ENCODE peak calls at places on chromosomes 7 and 10, in four cellular contexts. I is cardiac muscle cell, N is fibroblast of pulmonary artery, E is fibroblast of lung. T is an unnamed sample.

GRCh38 chr10:61939575-61940301 is 38.2 kb downstream of the ARID5B start:
- DNase-seq in N (peak), I (peak), E (peak), T (no peak)

GRCh38 chr10:61842755-61843497 is 58.6 kb upstream of the ARID5B start:
- DNase-seq in E (peak), N (peak), I (peak), T (no peak)

GRCh38 chr10:26214004-26214403 is 2.6 kb upstream of the GAD2 start:
- DNase-seq in I (no peak), N (no peak), E (no peak), T (no peak)

GRCh38 chr7:14521183-14521582 is 381.4 kb downstream of the DGKB start:
- DNase-seq in N (no peak), E (no peak), I (peak), T (no peak)

GRCh38 chr7:36871863-36872262 is 147.6 kb upstream of the AOAH start:
- DNase-seq in E (no peak), I (no peak), N (no peak), T (no peak)

GRCh38 chr10:102540023-102540422 is 36.3 kb downstream of the SUFU start:
- DNase-seq in E (no peak), I (peak), N (peak), T (peak)

GRCh38 chr7:47008461-47008860 is 573.5 kb downstream of the TNS3 start:
- DNase-seq in N (no peak), I (no peak), E (peak), T (no peak)

GRCh38 chr10:9012312-9012711 is 957.8 kb downstream of the GATA3 start:
- DNase-seq in N (peak), E (peak), I (peak), T (no peak)

GRCh38 chr7:150468241-150468640 is 17.8 kb downstream of the GIMAP8 start:
- DNase-seq in I (no peak), E (no peak), N (no peak), T (no peak)

GRCh38 chr10:43235070-43235900 is 31.6 kb downstream of the RASGEF1A start:
- DNase-seq in E (no peak), N (no peak), I (no peak), T (no peak)

GRCh38 chr7:117995850-117996650 is 122.8 kb upstream of the CTTNBP2 start:
- DNase-seq in N (no peak), I (no peak), E (peak), T (no peak)

GRCh38 chr7:119959811-119960210 is 313.2 kb upstream of the KCND2 start:
- DNase-seq in I (peak), N (peak), E (peak), T (no peak)

GRCh38 chr10:43160067-43160918 is 22.0 kb downstream of the CSGALNACT2 start:
- DNase-seq in E (peak), N (peak), I (peak), T (no peak)

GRCh38 chr10:71426058-71426605 is 29.4 kb downstream of the CDH23 start:
- DNase-seq in I (no peak), N (no peak), E (no peak), T (no peak)

GRCh38 chr7:41942468-41943097 is 239.7 kb upstream of the INHBA start:
- DNase-seq in N (peak), I (peak), E (peak), T (no peak)

GRCh38 chr7:41938371-41938770 is 235.5 kb upstream of the INHBA start:
- DNase-seq in I (no peak), E (no peak), N (no peak), T (no peak)

GRCh38 chr7:41940760-41941343 is 238.0 kb upstream of the INHBA start:
- DNase-seq in N (peak), I (peak), E (peak), T (no peak)

GRCh38 chr7:41943098-41943577 is 240.2 kb upstream of the INHBA start:
- DNase-seq in I (peak), E (peak), N (peak), T (no peak)
- H3K4me3 ChIP-seq in I (no peak), E (peak), N (peak), T (no peak)

DNA sequence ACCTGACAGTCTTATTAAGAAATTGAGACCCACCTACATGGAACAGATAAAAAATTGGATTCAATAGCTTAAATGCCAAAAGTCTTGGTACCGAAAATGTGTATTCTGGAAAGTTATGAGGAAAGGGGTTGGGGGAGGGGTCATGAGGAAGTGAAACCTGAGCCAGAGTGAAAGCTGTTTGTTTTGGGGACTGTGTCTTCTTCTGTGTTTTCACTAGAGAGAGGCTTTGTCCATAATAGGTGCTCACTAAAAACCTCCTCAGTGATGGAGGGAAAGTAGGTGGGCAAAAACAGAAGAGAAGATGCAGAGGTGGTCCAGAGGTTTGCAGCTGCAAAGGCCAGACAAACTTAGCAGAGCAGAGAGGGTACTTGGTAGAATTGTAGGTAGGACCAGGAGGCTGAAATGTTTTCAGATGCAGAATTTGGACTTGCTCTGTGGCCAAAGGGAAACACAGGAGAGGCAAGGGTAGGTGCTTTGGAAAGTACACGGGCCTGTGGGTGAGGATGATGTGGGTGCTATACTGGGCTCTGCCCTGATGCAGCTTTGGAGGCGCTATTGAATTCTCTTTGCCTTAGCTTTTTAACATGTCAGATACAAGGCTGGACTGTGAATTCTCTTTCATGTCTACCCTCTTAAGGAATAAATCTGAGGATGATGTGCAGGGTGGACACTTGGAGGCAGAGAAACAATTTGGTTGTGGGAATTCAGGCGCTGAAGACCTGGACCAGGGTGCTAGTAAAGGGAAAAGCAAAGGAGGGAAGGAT is 254.6 kb downstream of the PTEN start:
- DNase-seq in N (no peak), E (no peak), I (no peak), T (no peak)
- TF ChIP-seq CTCF in N (peak), E (no peak), I (peak), T (peak)

GRCh38 chr10:79012567-79012966 is 56.2 kb upstream of the ZMIZ1 start:
- DNase-seq in N (no peak), E (no peak), I (no peak), T (no peak)
- H3K4me3 ChIP-seq in N (no peak), E (no peak), I (no peak), T (no peak)

GRCh38 chr10:2081501-2081900 is 344.2 kb upstream of the ADARB2 start:
- DNase-seq in N (no peak), E (no peak), I (no peak), T (no peak)
- TF ChIP-seq CTCF in N (no peak), E (no peak), I (no peak), T (peak)